ENCODE peak calls at places on chromosomes 12 and 14, in five cellular contexts. W is epithelial cell of esophagus, U is A673, H is mammary epithelial cell, F is AG09319. G is an unnamed sample.
A peak's percentile ranks its signal among the peaks of the same experiment; 100 is the strongest.

GRCh38 chr14:96578619-96579018 is 76.4 kb downstream of the PAPOLA start:
- DNase-seq in W (no peak), U (no peak), H (no peak), F (no peak), G (no peak)

GRCh38 chr12:100859063-100859627 is 64.6 kb downstream of the ANO4 start:
- DNase-seq in W (peak; percentile 10), U (no peak), H (no peak), F (no peak), G (no peak)

GRCh38 chr14:61589691-61590521 is 105.4 kb upstream of the HIF1A start:
- DNase-seq in W (no peak), U (no peak), H (no peak), F (no peak), G (no peak)

GRCh38 chr14:100082723-100083122 is 17.5 kb downstream of the EVL start:
- DNase-seq in W (no peak), U (no peak), H (no peak), F (no peak), G (no peak)

GRCh38 chr14:103748539-103748867 is 32.9 kb downstream of the ZFYVE21 start:
- DNase-seq in W (no peak), U (no peak), H (no peak), F (no peak), G (no peak)

GRCh38 chr12:95358111-95359083 is 115.6 kb upstream of the METAP2 start:
- DNase-seq in W (peak; percentile 22), U (peak; percentile 38), H (no peak), F (no peak), G (no peak)

GRCh38 chr12:98743362-98743953 is 98.4 kb downstream of the APAF1 start:
- DNase-seq in W (peak; percentile 38), U (peak; percentile 67), H (no peak), F (no peak), G (peak; percentile 39)

GRCh38 chr14:61438497-61438859 is 117.1 kb downstream of the PRKCH start:
- DNase-seq in W (peak; percentile 52), U (no peak), H (peak; percentile 32), F (no peak), G (no peak)

GRCh38 chr14:91325211-91325610 is 80.7 kb upstream of the GPR68 start:
- DNase-seq in W (no peak), U (no peak), H (no peak), F (no peak), G (no peak)

GRCh38 chr12:26010293-26010821 is 51.9 kb downstream of the RASSF8 start:
- DNase-seq in W (peak; percentile 24), U (peak; percentile 90), H (peak; percentile 53), F (no peak), G (peak; percentile 79)

GRCh38 chr14:72254202-72254939 is 322.1 kb downstream of the RGS6 start:
- DNase-seq in W (no peak), U (no peak), H (no peak), F (no peak), G (no peak)

GRCh38 chr14:53462931-53463778 is 310.0 kb upstream of the DDHD1 start:
- DNase-seq in W (peak; percentile 64), U (no peak), H (no peak), F (no peak), G (no peak)

GRCh38 chr12:79233341-79233761 is 368.8 kb downstream of the SYT1 start:
- DNase-seq in W (no peak), U (peak; percentile 39), H (no peak), F (no peak), G (no peak)

GRCh38 chr12:33581613-33582122 is 142.0 kb upstream of the SYT10 start:
- DNase-seq in W (no peak), U (no peak), H (no peak), F (no peak), G (no peak)

GRCh38 chr14:64581817-64582216 is 32.1 kb downstream of the PPP1R36 start:
- DNase-seq in W (no peak), U (no peak), H (no peak), F (no peak), G (no peak)

GRCh38 chr14:32256606-32257005 is 53.5 kb upstream of the RNU6-8 start:
- DNase-seq in W (no peak), U (no peak), H (no peak), F (peak; percentile 12), G (no peak)

GRCh38 chr12:92059976-92060375 is 85.7 kb downstream of the BTG1 start:
- DNase-seq in W (peak; percentile 85), U (no peak), H (peak; percentile 75), F (no peak), G (peak; percentile 62)

GRCh38 chr14:75631453-75631831 is 29.2 kb downstream of the ERG28 start:
- DNase-seq in W (no peak), U (no peak), H (no peak), F (no peak), G (no peak)

GRCh38 chr14:92630367-92630766 is 116.8 kb downstream of the RIN3 start:
- DNase-seq in W (no peak), U (no peak), H (no peak), F (no peak), G (no peak)

GRCh38 chr12:48266826-48267225 is 63.7 kb upstream of the OR10AD1 start:
- DNase-seq in W (no peak), U (peak; percentile 67), H (no peak), F (no peak), G (no peak)

GRCh38 chr12:113642216-113642615 is 170.5 kb upstream of the LHX5 start:
- DNase-seq in W (no peak), U (no peak), H (no peak), F (no peak), G (no peak)

GRCh38 chr14:40889126-40889525 is 717.5 kb upstream of the LRFN5 start:
- DNase-seq in W (no peak), U (no peak), H (no peak), F (no peak), G (no peak)

GRCh38 chr14:106538193-106538592 is 1011.8 kb downstream of the TMEM121 start:
- DNase-seq in W (no peak), U (no peak), H (no peak), F (no peak), G (no peak)

GRCh38 chr12:6364037-6364360 is 11.4 kb downstream of the SCNN1A start:
- DNase-seq in W (no peak), U (no peak), H (no peak), F (no peak), G (peak; percentile 56)

GRCh38 chr12:105418821-105419291 is 88.4 kb downstream of the C12orf75 start:
- DNase-seq in W (no peak), U (no peak), H (no peak), F (peak; percentile 4), G (no peak)

GRCh38 chr12:1612196-1612595 is 16.8 kb upstream of the WNT5B start:
- DNase-seq in W (no peak), U (no peak), H (no peak), F (no peak), G (no peak)

GRCh38 chr12:110744697-110745264 is 2.1 kb upstream of the PPP1CC start:
- DNase-seq in W (peak; percentile 71), U (no peak), H (peak; percentile 77), F (no peak), G (peak; percentile 43)

GRCh38 chr12:95608252-95609033 is 57.2 kb upstream of the USP44 start:
- DNase-seq in W (peak; percentile 89), U (peak; percentile 22), H (peak; percentile 89), F (no peak), G (peak; percentile 83)

GRCh38 chr14:65131176-65131765 is 29.0 kb upstream of the MAX start:
- DNase-seq in W (peak; percentile 81), U (no peak), H (peak; percentile 85), F (no peak), G (no peak)

DNA sequence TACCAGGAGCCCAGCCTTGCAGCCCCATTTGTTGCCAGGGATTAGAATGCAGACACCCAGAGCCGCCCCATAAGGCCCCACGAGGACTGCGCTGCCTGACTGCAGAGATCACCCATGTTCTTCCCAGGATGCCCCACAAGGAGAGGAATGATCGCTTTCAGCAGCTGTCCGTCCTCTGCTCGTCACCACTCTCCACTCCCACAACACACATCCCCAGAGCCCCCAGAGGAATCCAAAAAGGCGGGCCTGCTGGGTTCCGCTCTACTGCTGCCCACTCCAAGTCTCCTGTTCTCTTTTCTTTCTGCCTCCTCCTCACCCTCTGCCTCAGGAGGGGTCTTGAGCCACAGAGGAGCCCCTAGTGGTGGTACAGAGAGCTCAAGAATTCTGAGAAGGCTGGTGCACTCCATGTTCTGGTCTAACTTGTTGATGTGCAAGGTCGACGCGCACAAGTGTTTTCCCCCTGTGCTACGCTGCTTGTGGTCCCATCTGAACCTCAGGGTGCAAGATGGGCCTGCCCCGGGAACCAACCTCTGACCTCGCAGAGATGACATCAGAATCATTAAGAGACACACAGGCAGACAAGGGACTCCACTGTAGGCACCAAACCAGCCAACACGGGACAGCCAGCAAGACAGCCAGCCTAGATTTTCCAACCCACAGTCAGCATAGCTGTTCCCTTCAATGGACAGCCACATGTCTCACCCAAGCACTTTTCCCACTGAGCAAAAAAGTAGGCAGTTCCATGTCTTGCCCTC is 30.0 kb downstream of the PXN start:
- DNase-seq in W (no peak), U (peak; percentile 61), H (no peak), F (no peak), G (no peak)
- TF ChIP-seq CTCF in W (no peak), U (peak; percentile 61), H (peak; percentile 23), F (peak; percentile 22), G (no peak)

DNA sequence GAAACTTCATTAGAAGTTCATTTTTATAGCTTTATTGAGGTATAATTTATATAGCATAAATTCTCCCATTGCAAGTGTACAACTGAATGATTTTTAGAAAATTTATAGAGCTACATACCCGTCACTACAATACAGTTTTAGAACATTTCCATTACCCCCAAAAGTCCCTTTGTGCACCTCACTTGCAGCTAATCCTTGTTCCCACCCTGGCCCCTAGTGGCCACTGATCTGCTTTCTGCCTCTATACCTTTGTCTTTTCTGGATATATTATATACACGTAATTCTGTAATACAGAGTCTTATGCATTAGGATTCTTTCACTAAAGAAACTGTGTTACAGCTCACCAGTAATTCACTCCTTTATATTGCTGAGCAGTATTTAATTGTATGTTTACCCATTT is 145.1 kb upstream of the DIO2 start:
- DNase-seq in W (peak; percentile 8), U (peak; percentile 19), H (no peak), F (no peak), G (peak; percentile 10)
- TF ChIP-seq CTCF in W (peak; percentile 46), U (peak; percentile 51), H (peak; percentile 33), F (peak; percentile 36), G (peak; percentile 25)

GRCh38 chr14:78904094-78904493 is 733.9 kb downstream of the NRXN3 start:
- DNase-seq in W (no peak), U (no peak), H (no peak), F (no peak), G (no peak)

GRCh38 chr14:78897443-78897842 is 727.3 kb downstream of the NRXN3 start:
- DNase-seq in W (no peak), U (no peak), H (no peak), F (no peak), G (no peak)

GRCh38 chr14:78902010-78902623 is 731.9 kb downstream of the NRXN3 start:
- DNase-seq in W (peak; percentile 56), U (peak; percentile 57), H (peak; percentile 11), F (no peak), G (peak; percentile 58)
- TF ChIP-seq CTCF in W (peak; percentile 76), U (peak; percentile 89), H (peak; percentile 63), F (peak; percentile 30), G (peak; percentile 47)

GRCh38 chr14:54906075-54906474 is 3.4 kb upstream of the GCH1 start:
- DNase-seq in W (no peak), U (no peak), H (no peak), F (no peak), G (no peak)

GRCh38 chr14:54901380-54902142 is 1.1 kb downstream of the GCH1 start:
- DNase-seq in W (peak; percentile 24), U (peak; percentile 26), H (no peak), F (no peak), G (no peak)

GRCh38 chr14:54908230-54908629 is 5.6 kb upstream of the GCH1 start:
- DNase-seq in W (no peak), U (no peak), H (no peak), F (no peak), G (no peak)

GRCh38 chr14:54902143-54902520 is 494 bp downstream of the GCH1 start:
- DNase-seq in W (peak; percentile 68), U (peak; percentile 73), H (peak; percentile 71), F (no peak), G (peak; percentile 73)

GRCh38 chr14:54902521-54903420 is at the start of gene GCH1:
- DNase-seq in W (peak; percentile 68), U (peak; percentile 81), H (peak; percentile 65), F (no peak), G (peak; percentile 60)
- TF ChIP-seq CTCF in W (peak; percentile 32), U (peak; percentile 45), H (peak; percentile 11), F (peak; percentile 23), G (peak; percentile 8)